ENCODE peak calls at places on chromosomes 12 and 14, in six cellular contexts. One of them, this sample, is unnamed.

GRCh38 chr12:101051901-101052550 is 158.0 kb downstream of the SLC5A8 start:
- DNase-seq in HepG2: peak
- DNase-seq in GM12892: no peak
- DNase-seq in GM12878: no peak
- DNase-seq in K562: no peak
- DNase-seq in H1: no peak
- DNase-seq in this sample: no peak

GRCh38 chr14:58280954-58281787 is 17.2 kb upstream of the ARID4A start:
- DNase-seq in GM12892: no peak
- DNase-seq in HepG2: no peak
- DNase-seq in GM12878: peak
- DNase-seq in H1: no peak
- DNase-seq in K562: peak
- DNase-seq in this sample: peak

GRCh38 chr14:106831322-106831720 is 1304.9 kb downstream of the TMEM121 start:
- DNase-seq in GM12878: no peak
- DNase-seq in HepG2: peak
- DNase-seq in GM12892: peak
- DNase-seq in H1: no peak
- DNase-seq in K562: no peak
- DNase-seq in this sample: no peak

GRCh38 chr14:96103560-96104460 is 64.6 kb downstream of the C14orf132 start:
- DNase-seq in H1: no peak
- DNase-seq in GM12892: no peak
- DNase-seq in K562: no peak
- DNase-seq in HepG2: no peak
- DNase-seq in GM12878: no peak
- DNase-seq in this sample: no peak

GRCh38 chr12:52052471-52053186 is 1.4 kb downstream of the NR4A1 start:
- DNase-seq in HepG2: no peak
- DNase-seq in K562: peak
- DNase-seq in H1: no peak
- DNase-seq in GM12878: no peak
- DNase-seq in GM12892: no peak
- DNase-seq in this sample: no peak

GRCh38 chr14:103141117-103141796 is 18.0 kb downstream of the TNFAIP2 start:
- DNase-seq in GM12892: no peak
- DNase-seq in K562: peak
- DNase-seq in H1: peak
- DNase-seq in GM12878: no peak
- DNase-seq in HepG2: peak
- DNase-seq in this sample: no peak

GRCh38 chr12:39831587-39832315 is 212.1 kb upstream of the ABCD2 start:
- DNase-seq in HepG2: peak
- DNase-seq in GM12878: no peak
- DNase-seq in GM12892: no peak
- DNase-seq in K562: no peak
- DNase-seq in H1: no peak
- DNase-seq in this sample: no peak

GRCh38 chr14:31945074-31945613 is 132.0 kb upstream of the ARHGAP5 start:
- DNase-seq in K562: no peak
- DNase-seq in GM12892: no peak
- DNase-seq in H1: no peak
- DNase-seq in HepG2: peak
- DNase-seq in GM12878: no peak
- DNase-seq in this sample: no peak

GRCh38 chr12:105721051-105721825 is 390.7 kb downstream of the C12orf75 start:
- DNase-seq in H1: no peak
- DNase-seq in GM12892: no peak
- DNase-seq in HepG2: no peak
- DNase-seq in K562: no peak
- DNase-seq in GM12878: peak
- DNase-seq in this sample: no peak

GRCh38 chr14:95097385-95097784 is 59.9 kb downstream of the DICER1 start:
- DNase-seq in H1: no peak
- DNase-seq in HepG2: no peak
- DNase-seq in GM12878: no peak
- DNase-seq in K562: no peak
- DNase-seq in GM12892: no peak
- DNase-seq in this sample: no peak

GRCh38 chr14:20611277-20611676 is 20.1 kb upstream of the RNASE12 start:
- DNase-seq in GM12878: no peak
- DNase-seq in HepG2: no peak
- DNase-seq in K562: no peak
- DNase-seq in H1: no peak
- DNase-seq in GM12892: no peak
- DNase-seq in this sample: no peak

GRCh38 chr14:30165255-30165654 is 237.6 kb upstream of the PRKD1 start:
- DNase-seq in GM12892: no peak
- DNase-seq in H1: no peak
- DNase-seq in GM12878: no peak
- DNase-seq in HepG2: no peak
- DNase-seq in K562: no peak
- DNase-seq in this sample: no peak

GRCh38 chr14:94129111-94129757 is at the start of gene IFI27L2:
- DNase-seq in GM12878: no peak
- DNase-seq in H1: peak
- DNase-seq in GM12892: peak
- DNase-seq in K562: peak
- DNase-seq in HepG2: peak
- DNase-seq in this sample: peak

GRCh38 chr14:102606296-102606695 is 13.8 kb downstream of the RCOR1 start:
- DNase-seq in GM12892: no peak
- DNase-seq in H1: no peak
- DNase-seq in GM12878: peak
- DNase-seq in K562: no peak
- DNase-seq in HepG2: no peak
- DNase-seq in this sample: no peak

GRCh38 chr12:128025856-128026255 is 241.1 kb upstream of the TMEM132C start:
- DNase-seq in GM12892: no peak
- DNase-seq in K562: no peak
- DNase-seq in HepG2: no peak
- DNase-seq in GM12878: no peak
- DNase-seq in H1: no peak
- DNase-seq in this sample: no peak

GRCh38 chr12:117042171-117042809 is 56.9 kb downstream of the TESC start:
- DNase-seq in GM12878: no peak
- DNase-seq in K562: peak
- DNase-seq in HepG2: peak
- DNase-seq in GM12892: no peak
- DNase-seq in H1: no peak
- DNase-seq in this sample: no peak

GRCh38 chr14:44339862-44340261 is 167.2 kb downstream of the FSCB start:
- DNase-seq in H1: no peak
- DNase-seq in GM12892: no peak
- DNase-seq in K562: no peak
- DNase-seq in GM12878: no peak
- DNase-seq in HepG2: no peak
- DNase-seq in this sample: no peak

GRCh38 chr12:98373019-98373554 is 142.3 kb upstream of the TMPO start:
- DNase-seq in HepG2: peak
- DNase-seq in K562: peak
- DNase-seq in GM12892: no peak
- DNase-seq in H1: no peak
- DNase-seq in GM12878: no peak
- DNase-seq in this sample: no peak

GRCh38 chr14:101538865-101539264 is 22.4 kb upstream of the DIO3 start:
- DNase-seq in K562: no peak
- DNase-seq in GM12878: no peak
- DNase-seq in HepG2: no peak
- DNase-seq in H1: no peak
- DNase-seq in GM12892: no peak
- DNase-seq in this sample: no peak

GRCh38 chr12:78062781-78063180 is 232.1 kb downstream of the NAV3 start:
- DNase-seq in K562: no peak
- DNase-seq in GM12878: no peak
- DNase-seq in H1: no peak
- DNase-seq in HepG2: peak
- DNase-seq in GM12892: no peak
- DNase-seq in this sample: no peak

GRCh38 chr12:45336331-45336730 is 120.4 kb downstream of the ANO6 start:
- DNase-seq in HepG2: no peak
- DNase-seq in GM12878: no peak
- DNase-seq in GM12892: no peak
- DNase-seq in H1: no peak
- DNase-seq in K562: no peak
- DNase-seq in this sample: no peak

GRCh38 chr12:100926669-100927248 is 132.2 kb downstream of the ANO4 start:
- DNase-seq in HepG2: peak
- DNase-seq in GM12878: no peak
- DNase-seq in K562: no peak
- DNase-seq in GM12892: no peak
- DNase-seq in H1: peak
- DNase-seq in this sample: no peak

GRCh38 chr14:106185837-106186233 is 659.5 kb downstream of the TMEM121 start:
- DNase-seq in HepG2: no peak
- DNase-seq in GM12892: no peak
- DNase-seq in K562: no peak
- DNase-seq in GM12878: no peak
- DNase-seq in H1: no peak
- DNase-seq in this sample: no peak

GRCh38 chr12:106723416-106723815 is 51.1 kb upstream of the RIC8B start:
- DNase-seq in HepG2: no peak
- DNase-seq in GM12892: no peak
- DNase-seq in H1: no peak
- DNase-seq in GM12878: no peak
- DNase-seq in K562: no peak
- DNase-seq in this sample: no peak

GRCh38 chr14:77120771-77121743 is 20.5 kb downstream of the ZDHHC22 start:
- DNase-seq in H1: no peak
- DNase-seq in HepG2: no peak
- DNase-seq in GM12892: peak
- DNase-seq in GM12878: peak
- DNase-seq in K562: no peak
- DNase-seq in this sample: no peak

GRCh38 chr12:84131076-84131475 is 781.5 kb downstream of the SLC6A15 start:
- DNase-seq in GM12892: no peak
- DNase-seq in GM12878: no peak
- DNase-seq in K562: no peak
- DNase-seq in HepG2: no peak
- DNase-seq in H1: no peak
- DNase-seq in this sample: no peak

GRCh38 chr14:95500772-95501401 is 15.6 kb downstream of the SYNE3 start:
- DNase-seq in K562: no peak
- DNase-seq in HepG2: no peak
- DNase-seq in GM12892: no peak
- DNase-seq in GM12878: no peak
- DNase-seq in H1: no peak
- DNase-seq in this sample: no peak

DNA sequence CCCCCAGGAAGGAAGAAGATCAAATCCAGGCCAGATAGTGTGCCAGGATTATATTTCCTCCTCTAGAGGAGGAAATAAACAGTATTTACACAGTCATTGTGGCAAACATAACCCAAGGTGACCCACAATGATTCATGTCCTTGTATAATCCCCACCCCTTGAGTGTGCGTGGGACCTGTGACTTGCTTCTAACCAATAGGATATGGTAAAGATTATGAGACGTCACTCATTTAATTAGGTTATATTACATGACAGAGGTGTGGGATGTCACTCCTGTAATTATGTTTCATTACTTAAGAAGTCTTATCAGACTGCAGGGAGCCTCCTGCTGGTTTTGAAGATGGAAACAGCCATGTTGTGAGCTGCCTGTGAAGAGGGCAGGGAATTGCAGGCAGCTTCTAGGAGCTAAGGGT is 12.2 kb upstream of the CATSPERB start:
- DNase-seq in GM12878: no peak
- DNase-seq in GM12892: no peak
- DNase-seq in HepG2: no peak
- DNase-seq in H1: no peak
- DNase-seq in K562: no peak
- DNase-seq in this sample: no peak
- TF ChIP-seq POLR2A in GM12878: no peak
- TF ChIP-seq POLR2A in GM12892: no peak
- TF ChIP-seq POLR2A in HepG2: no peak
- TF ChIP-seq POLR2A in H1: no peak
- TF ChIP-seq POLR2A in K562: no peak
- TF ChIP-seq POLR2A in this sample: no peak

GRCh38 chr12:58521796-58522195 is 398.5 kb downstream of the LRIG3 start:
- DNase-seq in GM12892: no peak
- DNase-seq in K562: no peak
- DNase-seq in HepG2: no peak
- DNase-seq in H1: no peak
- DNase-seq in GM12878: no peak
- DNase-seq in this sample: no peak
- TF ChIP-seq TAF1 in GM12892: no peak
- TF ChIP-seq TAF1 in K562: no peak
- TF ChIP-seq TAF1 in HepG2: no peak
- TF ChIP-seq TAF1 in H1: no peak
- TF ChIP-seq TAF1 in GM12878: no peak
- TF ChIP-seq TAF1 in this sample: no peak

DNA sequence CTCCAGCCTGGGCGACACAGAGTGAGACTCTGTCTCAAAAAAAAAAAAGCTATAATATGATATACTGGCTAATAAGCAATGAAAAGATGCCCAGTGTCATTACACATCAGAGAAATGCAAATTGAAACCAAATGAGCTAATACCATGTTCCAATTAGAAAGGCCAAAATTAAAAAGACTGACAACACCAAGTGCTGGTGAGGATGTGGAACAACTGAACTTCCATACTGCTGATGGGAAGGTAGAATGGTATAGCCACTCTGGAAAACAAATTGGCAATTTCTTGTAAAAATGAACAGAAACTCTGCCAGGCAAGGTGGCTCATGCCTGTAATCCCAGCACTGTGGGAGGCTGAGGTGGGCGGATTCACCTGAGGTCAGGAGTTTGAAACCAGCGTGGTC is 8.5 kb upstream of the PHETA1 start:
- DNase-seq in K562: no peak
- DNase-seq in H1: no peak
- DNase-seq in HepG2: no peak
- DNase-seq in GM12878: no peak
- DNase-seq in GM12892: no peak
- DNase-seq in this sample: no peak
- TF ChIP-seq POLR2A in K562: no peak
- TF ChIP-seq POLR2A in H1: no peak
- TF ChIP-seq POLR2A in HepG2: no peak
- TF ChIP-seq POLR2A in GM12878: no peak
- TF ChIP-seq POLR2A in GM12892: no peak
- TF ChIP-seq POLR2A in this sample: no peak

DNA sequence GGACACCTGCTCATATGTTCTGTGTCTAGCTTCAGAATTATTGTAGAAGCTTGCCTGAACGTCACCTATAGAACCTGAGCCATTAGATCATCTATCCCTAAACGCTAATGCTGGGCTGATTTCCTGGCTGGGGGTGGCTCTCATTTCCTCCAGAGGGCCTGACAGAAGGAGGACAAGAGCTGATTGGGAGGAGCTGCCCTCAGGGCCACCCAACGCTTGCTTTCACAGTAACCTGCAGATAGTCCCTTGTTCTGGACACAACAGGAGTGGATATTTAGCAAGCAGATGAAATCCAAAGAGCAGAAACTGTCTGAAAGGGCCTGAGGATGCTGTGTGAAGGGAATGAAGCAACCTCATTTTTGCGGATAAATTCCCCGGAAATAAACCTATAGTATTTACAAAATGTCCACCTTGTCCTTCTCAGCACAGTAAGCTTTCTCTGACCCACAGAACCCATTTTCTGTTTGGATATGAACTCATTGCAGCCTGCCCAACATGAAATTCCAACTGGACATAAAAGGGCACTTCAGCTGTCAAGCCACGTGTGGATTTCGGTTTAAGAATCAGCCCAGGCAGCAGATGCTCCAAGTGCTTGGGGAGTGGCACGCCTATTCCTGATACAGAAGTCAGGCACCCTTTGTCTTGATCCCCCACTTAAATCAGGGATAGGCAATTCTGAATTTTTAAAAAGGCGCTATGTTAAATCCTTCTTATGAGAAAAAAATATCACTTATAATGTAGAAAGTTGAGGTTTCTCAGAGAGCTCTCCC is 32.8 kb upstream of the TUBA1C start:
- DNase-seq in GM12878: no peak
- DNase-seq in HepG2: no peak
- DNase-seq in K562: no peak
- DNase-seq in H1: no peak
- DNase-seq in GM12892: no peak
- DNase-seq in this sample: no peak
- TF ChIP-seq TAF1 in GM12878: no peak
- TF ChIP-seq TAF1 in HepG2: no peak
- TF ChIP-seq TAF1 in K562: no peak
- TF ChIP-seq TAF1 in H1: no peak
- TF ChIP-seq TAF1 in GM12892: no peak
- TF ChIP-seq TAF1 in this sample: no peak